ENCODE peak calls at places on chromosome 19, in five cellular contexts. K, T, Z, J and F are unnamed samples.
A peak's percentile ranks its signal among the peaks of the same experiment; 100 is the strongest.

GRCh38 chr19:11063434-11063833 is 25.8 kb upstream of the LDLR start:
- DNase-seq in K (no peak), T (no peak), Z (no peak), J (no peak), F (no peak)

GRCh38 chr19:51448011-51448744 is 10.1 kb downstream of the SIGLEC8 start:
- DNase-seq in K (no peak), T (no peak), Z (no peak), J (peak; percentile 38), F (no peak)

GRCh38 chr19:30153326-30154210 is 211.5 kb downstream of the URI1 start:
- DNase-seq in K (no peak), T (no peak), Z (no peak), J (no peak), F (no peak)

GRCh38 chr19:51980116-51980736 is 6.4 kb downstream of the ZNF350 start:
- DNase-seq in K (no peak), T (no peak), Z (no peak), J (no peak), F (no peak)

GRCh38 chr19:7993560-7993959 is 11.9 kb downstream of the ELAVL1 start:
- DNase-seq in K (no peak), T (no peak), Z (no peak), J (no peak), F (no peak)

GRCh38 chr19:17243854-17244617 is 1.7 kb downstream of the NR2F6 start:
- DNase-seq in K (peak; percentile 75), T (peak; percentile 65), Z (peak; percentile 63), J (peak; percentile 76), F (no peak)

GRCh38 chr19:8526345-8527062 is 12.5 kb upstream of the ZNF414 start:
- DNase-seq in K (peak; percentile 97), T (peak; percentile 87), Z (peak; percentile 93), J (peak; percentile 92), F (peak; percentile 93)

GRCh38 chr19:17357724-17358123 is 19.4 kb downstream of the PLVAP start:
- DNase-seq in K (no peak), T (no peak), Z (no peak), J (no peak), F (no peak)

GRCh38 chr19:55985254-55985653 is 1.3 kb upstream of the NLRP5 start:
- DNase-seq in K (no peak), T (no peak), Z (no peak), J (no peak), F (no peak)

GRCh38 chr19:31346184-31346583 is 3.1 kb downstream of the TSHZ3 start:
- DNase-seq in K (no peak), T (no peak), Z (no peak), J (no peak), F (no peak)

GRCh38 chr19:50551713-50552187 is 16.5 kb downstream of the LRRC4B start:
- DNase-seq in K (peak; percentile 70), T (no peak), Z (no peak), J (no peak), F (no peak)

GRCh38 chr19:53195265-53195879 is 2.2 kb upstream of the ZNF665 start:
- DNase-seq in K (peak; percentile 93), T (peak; percentile 81), Z (peak; percentile 82), J (peak; percentile 89), F (peak; percentile 53)

GRCh38 chr19:30635026-30635985 is 263.1 kb downstream of the ZNF536 start:
- DNase-seq in K (no peak), T (no peak), Z (no peak), J (peak; percentile 22), F (no peak)

GRCh38 chr19:54189020-54189667 is at the start of gene MBOAT7:
- DNase-seq in K (no peak), T (no peak), Z (no peak), J (no peak), F (peak; percentile 26)

GRCh38 chr19:54462072-54462712 is 1.4 kb downstream of the LENG9 start:
- DNase-seq in K (no peak), T (no peak), Z (peak; percentile 64), J (peak; percentile 62), F (peak; percentile 19)

GRCh38 chr19:7852851-7853759 is 21.1 kb downstream of the PRR36 start:
- DNase-seq in K (peak; percentile 97), T (no peak), Z (peak; percentile 95), J (no peak), F (peak; percentile 68)

GRCh38 chr19:33000510-33000909 is 28.5 kb downstream of the FAAP24 start:
- DNase-seq in K (no peak), T (no peak), Z (no peak), J (no peak), F (no peak)

GRCh38 chr19:50943074-50943828 is 9.6 kb downstream of the KLK5 start:
- DNase-seq in K (no peak), T (no peak), Z (no peak), J (no peak), F (no peak)

GRCh38 chr19:18832331-18833140 is 777 bp downstream of the UPF1 start:
- DNase-seq in K (peak; percentile 70), T (no peak), Z (no peak), J (no peak), F (no peak)

GRCh38 chr19:17772172-17772571 is 20.9 kb downstream of the FCHO1 start:
- DNase-seq in K (peak; percentile 52), T (no peak), Z (no peak), J (no peak), F (no peak)

GRCh38 chr19:38425810-38426466 is at the start of gene RASGRP4:
- DNase-seq in K (peak; percentile 75), T (peak; percentile 25), Z (no peak), J (peak; percentile 66), F (no peak)

GRCh38 chr19:27776524-27776923 is 1436.4 kb downstream of the UQCRFS1 start:
- DNase-seq in K (no peak), T (no peak), Z (no peak), J (no peak), F (peak; percentile 6)

GRCh38 chr19:35034005-35034502 is 3.8 kb downstream of the SCN1B start:
- DNase-seq in K (no peak), T (no peak), Z (no peak), J (no peak), F (no peak)

GRCh38 chr19:50794074-50794777 is 4.0 kb downstream of the ACP4 start:
- DNase-seq in K (no peak), T (no peak), Z (peak; percentile 52), J (no peak), F (no peak)

GRCh38 chr19:51002542-51003311 is 1.3 kb upstream of the KLK8 start:
- DNase-seq in K (peak; percentile 99), T (no peak), Z (no peak), J (no peak), F (no peak)

GRCh38 chr19:12789098-12789903 is 2.0 kb upstream of the JUNB start:
- DNase-seq in K (peak; percentile 54), T (no peak), Z (no peak), J (no peak), F (no peak)

GRCh38 chr19:32404939-32405430 is 585 bp upstream of the DPY19L3 start:
- DNase-seq in K (no peak), T (peak; percentile 59), Z (peak; percentile 72), J (peak; percentile 88), F (peak; percentile 58)

GRCh38 chr19:35741216-35741541 is 1.1 kb downstream of the IGFLR1 start:
- DNase-seq in K (no peak), T (no peak), Z (no peak), J (no peak), F (no peak)

GRCh38 chr19:47676811-47677210 is 36.4 kb upstream of the EHD2 start:
- DNase-seq in K (no peak), T (no peak), Z (no peak), J (no peak), F (no peak)

GRCh38 chr19:54558339-54558738 is 15.3 kb upstream of the LILRA2 start:
- DNase-seq in K (peak; percentile 4), T (no peak), Z (no peak), J (no peak), F (no peak)

GRCh38 chr19:3783660-3784584 is 2.3 kb downstream of the MATK start:
- DNase-seq in K (peak; percentile 81), T (no peak), Z (no peak), J (no peak), F (no peak)

DNA sequence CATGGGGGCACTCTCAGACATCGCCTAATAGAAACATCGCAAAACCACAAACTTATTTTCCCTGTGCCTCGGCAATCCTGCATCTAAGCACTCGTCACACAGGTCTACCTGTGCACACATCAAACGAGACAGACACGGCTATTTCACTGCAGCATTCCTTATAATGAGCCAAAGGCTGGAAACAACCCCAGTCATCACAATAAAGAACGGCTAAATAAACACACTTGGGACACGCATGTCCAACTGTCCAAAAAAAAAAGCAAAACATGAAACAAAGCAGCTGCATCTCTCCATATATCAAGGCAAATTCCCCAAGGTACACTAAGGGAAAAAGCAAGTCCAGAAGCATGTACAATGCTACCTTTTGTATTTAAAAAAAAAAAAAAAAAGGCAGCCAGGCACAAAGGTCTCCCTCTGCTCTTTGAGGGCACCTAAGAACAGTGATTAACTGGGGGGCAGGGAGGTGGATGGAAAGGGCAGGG is 27.2 kb upstream of the CCNP start:
- DNase-seq in K (no peak), T (no peak), Z (no peak), J (no peak), F (no peak)
- H3K27ac ChIP-seq in K (no peak overlapping the region), T (no peak overlapping the region), Z (peak overlapping the region; percentile 67), J (no peak overlapping the region), F (no peak overlapping the region)

GRCh38 chr19:15419413-15420025 is 731 bp upstream of the AKAP8L start:
- DNase-seq in K (no peak), T (no peak), Z (no peak), J (no peak), F (no peak)
- H3K4me3 ChIP-seq in K (peak overlapping the region; percentile 22), T (peak overlapping the region; percentile 92), Z (peak overlapping the region; percentile 15), J (peak overlapping the region; percentile 44), F (peak overlapping the region; percentile 81)

DNA sequence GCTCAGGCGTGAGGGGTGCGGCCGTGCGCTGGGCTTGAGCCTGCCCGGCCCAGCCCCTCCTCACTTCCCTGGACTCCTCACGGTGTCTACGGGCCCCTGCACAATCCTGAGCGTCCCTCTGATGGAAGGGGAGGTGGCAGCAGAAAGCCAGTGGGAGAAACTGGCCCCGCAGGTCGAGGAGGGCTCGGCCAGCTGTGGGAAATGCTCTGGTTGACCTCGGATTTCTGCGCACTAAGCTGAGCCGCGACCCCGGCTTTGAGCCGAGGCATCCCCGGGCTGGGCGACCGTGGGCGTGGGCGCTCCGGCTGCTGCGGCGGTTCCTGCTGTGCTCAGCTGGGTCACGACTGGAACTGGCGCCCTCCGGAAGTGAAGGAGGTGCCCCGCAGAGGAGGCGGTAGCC is 70.1 kb downstream of the ZNF208 start:
- DNase-seq in K (no peak), T (no peak), Z (no peak), J (no peak), F (no peak)
- H3K36me3 ChIP-seq in K (no peaks in the 10 kb centered on the region), T (no peaks in the 10 kb centered on the region), Z (no peaks in the 10 kb centered on the region), J (no peaks in the 10 kb centered on the region), F (no peaks in the 10 kb centered on the region)

DNA sequence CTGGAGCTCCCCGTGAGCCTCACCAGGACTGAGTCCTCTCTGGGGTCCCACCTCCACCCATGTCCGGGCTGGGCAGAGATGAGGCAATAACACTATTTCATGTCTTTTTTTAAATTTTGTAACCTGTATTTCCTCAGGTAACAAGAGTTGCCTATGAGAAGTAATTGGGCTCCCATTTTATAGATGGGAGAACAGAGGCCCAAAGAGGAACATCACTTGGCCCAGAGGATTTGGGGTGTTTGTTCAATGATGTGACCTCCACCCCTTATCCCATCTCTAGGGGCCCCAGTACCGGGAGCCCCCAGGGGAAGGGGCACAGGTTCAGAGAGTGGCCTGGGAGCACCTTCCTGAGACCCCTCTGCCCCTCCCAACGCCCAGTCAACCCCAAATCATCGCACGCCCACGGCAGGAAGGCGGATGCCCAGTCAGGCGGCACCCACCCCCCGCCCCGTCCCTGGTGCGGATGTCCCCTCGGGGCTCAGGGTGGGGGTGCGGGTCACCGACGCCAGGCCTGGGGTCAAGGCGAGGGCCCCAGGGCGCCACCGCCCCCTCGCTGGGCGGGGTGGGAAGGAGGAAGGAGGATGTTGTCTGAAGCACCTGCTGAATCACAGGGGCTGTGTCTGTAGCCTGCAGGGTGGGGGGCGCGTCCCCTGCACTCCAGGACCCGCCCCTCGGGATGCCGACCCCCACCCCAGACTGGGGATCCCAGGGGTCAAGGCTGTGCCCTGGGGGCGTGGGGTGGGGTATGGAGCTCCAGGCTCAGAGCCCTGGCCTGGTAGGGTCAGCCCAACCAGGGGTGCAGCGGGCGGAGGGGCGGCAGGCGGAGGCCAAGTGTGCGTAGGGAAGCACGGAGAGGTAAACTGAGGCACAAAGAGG is 9.0 kb upstream of the CIRBP start:
- DNase-seq in K (no peak), T (no peak), Z (no peak), J (no peak), F (no peak)
- H3K27ac ChIP-seq in K (peak overlapping the region; percentile 94), T (peak overlapping the region; percentile 93), Z (peak overlapping the region; percentile 100), J (peak overlapping the region; percentile 96), F (peak overlapping the region; percentile 80)